ENCODE peak calls at places on chromosomes 13 and 19, in five cellular contexts. Z is activated T-helper 2 cell treated with anti-CD3 and anti-CD28 coated beads, Interferon-gamma antibody, Interleukin-2, Interleukin-4, amounts not matched to agents 10 μg/mL and 5 μg/mL and 100 μg/mL, durations not matched to agents 14 hours and 24 hours and 36 hours; E is lung; B is NCI-H187; P is GM23248. H is an unnamed sample.

GRCh38 chr19:56547535-56547934 is 8.8 kb downstream of the ZFP28 start:
- DNase-seq in Z (no peak), E (no peak), B (no peak), P (no peak), H (no peak)

GRCh38 chr13:103288114-103288513 is 221.9 kb upstream of the SLC10A2 start:
- DNase-seq in Z (no peak), E (no peak), B (peak; percentile 83), P (no peak), H (no peak)

GRCh38 chr19:9834302-9834725 is 804 bp upstream of the PIN1 start:
- DNase-seq in Z (no peak), E (no peak), B (no peak), P (no peak), H (no peak)

GRCh38 chr19:18995804-18996241 is 37.5 kb downstream of the SUGP2 start:
- DNase-seq in Z (no peak), E (peak; percentile 65), B (no peak), P (peak; percentile 98), H (peak; percentile 86)

GRCh38 chr13:40342901-40343300 is 323.5 kb downstream of the FOXO1 start:
- DNase-seq in Z (no peak), E (no peak), B (no peak), P (no peak), H (no peak)

GRCh38 chr19:873084-874019 is 13.9 kb downstream of the CFD start:
- DNase-seq in Z (peak; percentile 79), E (peak; percentile 70), B (no peak), P (peak; percentile 76), H (peak; percentile 72)

GRCh38 chr13:98761126-98761978 is 8.9 kb upstream of the SLC15A1 start:
- DNase-seq in Z (no peak), E (no peak), B (no peak), P (peak; percentile 81), H (peak; percentile 78)

GRCh38 chr13:54261856-54262255 is 1233.2 kb downstream of the OLFM4 start:
- DNase-seq in Z (no peak), E (no peak), B (no peak), P (no peak), H (no peak)

GRCh38 chr13:62684359-62684758 is 1268.7 kb upstream of the PCDH20 start:
- DNase-seq in Z (no peak), E (no peak), B (no peak), P (no peak), H (no peak)

GRCh38 chr19:50272263-50272897 is 56.8 kb downstream of the KCNC3 start:
- DNase-seq in Z (no peak), E (no peak), B (no peak), P (no peak), H (no peak)

GRCh38 chr13:41274881-41275280 is 11.5 kb upstream of the MTRF1 start:
- DNase-seq in Z (no peak), E (no peak), B (no peak), P (peak; percentile 48), H (peak; percentile 29)

GRCh38 chr13:21541271-21541670 is 62.7 kb downstream of the MICU2 start:
- DNase-seq in Z (no peak), E (no peak), B (no peak), P (no peak), H (no peak)

GRCh38 chr19:5112175-5112574 is 143.3 kb downstream of the KDM4B start:
- DNase-seq in Z (no peak), E (no peak), B (no peak), P (no peak), H (no peak)

GRCh38 chr19:11612816-11613511 is 15.7 kb downstream of the ZNF627 start:
- DNase-seq in Z (no peak), E (no peak), B (no peak), P (peak; percentile 38), H (no peak)

GRCh38 chr13:94195715-94196114 is 283.8 kb downstream of the DCT start:
- DNase-seq in Z (no peak), E (no peak), B (peak; percentile 63), P (peak; percentile 88), H (peak; percentile 82)

GRCh38 chr19:38596057-38596981 is 21.4 kb downstream of the MAP4K1 start:
- DNase-seq in Z (no peak), E (peak; percentile 74), B (peak; percentile 65), P (peak; percentile 32), H (no peak)

GRCh38 chr13:112183544-112184145 is 116.7 kb downstream of the SOX1 start:
- DNase-seq in Z (no peak), E (no peak), B (no peak), P (no peak), H (no peak)

GRCh38 chr13:27621366-27622101 is at the start of gene POLR1D:
- DNase-seq in Z (peak; percentile 75), E (peak; percentile 84), B (peak; percentile 54), P (peak; percentile 88), H (peak; percentile 60)

GRCh38 chr13:77696863-77697207 is 652 bp upstream of the SLAIN1 start:
- DNase-seq in Z (no peak), E (no peak), B (no peak), P (no peak), H (no peak)

GRCh38 chr13:76004411-76004810 is 368.3 kb downstream of the LMO7 start:
- DNase-seq in Z (no peak), E (no peak), B (no peak), P (no peak), H (no peak)

GRCh38 chr13:68369739-68370138 is 1139.6 kb upstream of the PCDH9 start:
- DNase-seq in Z (no peak), E (no peak), B (no peak), P (no peak), H (no peak)

GRCh38 chr13:98508280-98509074 is 68.4 kb downstream of the STK24 start:
- DNase-seq in Z (no peak), E (no peak), B (no peak), P (peak; percentile 91), H (peak; percentile 94)

GRCh38 chr19:43619262-43620060 is at the start of gene ZNF428:
- DNase-seq in Z (peak; percentile 86), E (peak; percentile 79), B (peak; percentile 92), P (peak; percentile 97), H (peak; percentile 86)

GRCh38 chr13:91185294-91185863 is 162.1 kb upstream of the MIR17HG start:
- DNase-seq in Z (no peak), E (no peak), B (no peak), P (peak; percentile 15), H (no peak)

H was measured in AG10803.